ENCODE peak calls at places on chromosomes 4 and X, in five cellular contexts. One of them, this sample, is unnamed.

GRCh38 chr4:127778102-127778501 is 4.0 kb upstream of the HSPA4L start:
- DNase-seq in transverse colon: no peak
- DNase-seq in endodermal cell: no peak
- DNase-seq in Karpas-422: no peak
- DNase-seq in heart right ventricle: no peak
- DNase-seq in this sample: no peak

GRCh38 chr4:26410385-26411293 is 79.6 kb downstream of the CCKAR start:
- DNase-seq in transverse colon: no peak
- DNase-seq in endodermal cell: no peak
- DNase-seq in Karpas-422: peak; percentile 83
- DNase-seq in heart right ventricle: peak; percentile 63
- DNase-seq in this sample: peak; percentile 84

GRCh38 chrX:97397371-97397770 is 513.7 kb downstream of the RPA4 start:
- DNase-seq in transverse colon: no peak
- DNase-seq in endodermal cell: no peak
- DNase-seq in Karpas-422: no peak
- DNase-seq in heart right ventricle: no peak
- DNase-seq in this sample: no peak

GRCh38 chr4:90207887-90208454 is 80.8 kb downstream of the CCSER1 start:
- DNase-seq in transverse colon: no peak
- DNase-seq in endodermal cell: no peak
- DNase-seq in Karpas-422: no peak
- DNase-seq in heart right ventricle: no peak
- DNase-seq in this sample: no peak

GRCh38 chr4:150982557-150983233 is 32.4 kb downstream of the LRBA start:
- DNase-seq in transverse colon: no peak
- DNase-seq in endodermal cell: no peak
- DNase-seq in Karpas-422: no peak
- DNase-seq in heart right ventricle: no peak
- DNase-seq in this sample: no peak

GRCh38 chr4:174496631-174497442 is 25.5 kb downstream of the HPGD start:
- DNase-seq in transverse colon: peak; percentile 81
- DNase-seq in endodermal cell: no peak
- DNase-seq in Karpas-422: no peak
- DNase-seq in heart right ventricle: no peak
- DNase-seq in this sample: no peak

GRCh38 chrX:63581390-63581789 is 203.6 kb downstream of the ARHGEF9 start:
- DNase-seq in transverse colon: no peak
- DNase-seq in endodermal cell: peak; percentile 83
- DNase-seq in Karpas-422: no peak
- DNase-seq in heart right ventricle: no peak
- DNase-seq in this sample: no peak

GRCh38 chrX:133254666-133255065 is 36.5 kb upstream of the TFDP3 start:
- DNase-seq in transverse colon: no peak
- DNase-seq in endodermal cell: no peak
- DNase-seq in Karpas-422: no peak
- DNase-seq in heart right ventricle: no peak
- DNase-seq in this sample: no peak

GRCh38 chrX:17547658-17548057 is 172.7 kb downstream of the NHS start:
- DNase-seq in transverse colon: peak; percentile 64
- DNase-seq in endodermal cell: no peak
- DNase-seq in Karpas-422: no peak
- DNase-seq in heart right ventricle: peak; percentile 8
- DNase-seq in this sample: peak; percentile 82

GRCh38 chrX:1491851-1492349 is 39.2 kb upstream of the ASMTL start:
- DNase-seq in transverse colon: no peak
- DNase-seq in endodermal cell: peak; percentile 90
- DNase-seq in Karpas-422: peak; percentile 97
- DNase-seq in heart right ventricle: no peak
- DNase-seq in this sample: peak; percentile 44

GRCh38 chrX:10133980-10134676 is 22.6 kb upstream of the CLCN4 start:
- DNase-seq in transverse colon: no peak
- DNase-seq in endodermal cell: no peak
- DNase-seq in Karpas-422: no peak
- DNase-seq in heart right ventricle: no peak
- DNase-seq in this sample: no peak
- H3K36me3 ChIP-seq in transverse colon: no peaks in the 10 kb centered on the region
- H3K36me3 ChIP-seq in endodermal cell: peaks cover 8% of the 10 kb centered on the region
- H3K36me3 ChIP-seq in Karpas-422: no peaks in the 10 kb centered on the region
- H3K36me3 ChIP-seq in heart right ventricle: no peaks in the 10 kb centered on the region
- H3K36me3 ChIP-seq in this sample: no peaks in the 10 kb centered on the region

GRCh38 chr4:40143926-40144508 is 52.8 kb upstream of the RHOH start:
- DNase-seq in transverse colon: no peak
- DNase-seq in endodermal cell: no peak
- DNase-seq in Karpas-422: no peak
- DNase-seq in heart right ventricle: no peak
- DNase-seq in this sample: no peak

GRCh38 chr4:40150932-40151331 is 45.9 kb upstream of the RHOH start:
- DNase-seq in transverse colon: no peak
- DNase-seq in endodermal cell: no peak
- DNase-seq in Karpas-422: no peak
- DNase-seq in heart right ventricle: no peak
- DNase-seq in this sample: no peak

GRCh38 chr4:40152642-40153041 is 44.2 kb upstream of the RHOH start:
- DNase-seq in transverse colon: no peak
- DNase-seq in endodermal cell: no peak
- DNase-seq in Karpas-422: no peak
- DNase-seq in heart right ventricle: no peak
- DNase-seq in this sample: no peak

GRCh38 chr4:40149960-40150385 is 46.9 kb upstream of the RHOH start:
- DNase-seq in transverse colon: peak; percentile 68
- DNase-seq in endodermal cell: peak; percentile 87
- DNase-seq in Karpas-422: peak; percentile 94
- DNase-seq in heart right ventricle: peak; percentile 64
- DNase-seq in this sample: peak; percentile 58
- H3K27ac ChIP-seq in transverse colon: no peak overlapping the region
- H3K27ac ChIP-seq in endodermal cell: no peak overlapping the region
- H3K27ac ChIP-seq in Karpas-422: no peak overlapping the region
- H3K27ac ChIP-seq in heart right ventricle: no peak overlapping the region
- H3K27ac ChIP-seq in this sample: no peak overlapping the region

GRCh38 chrX:71464968-71465367 is 67.9 kb upstream of the OGT start:
- DNase-seq in transverse colon: no peak
- DNase-seq in endodermal cell: no peak
- DNase-seq in Karpas-422: no peak
- DNase-seq in heart right ventricle: no peak
- DNase-seq in this sample: no peak
- H3K36me3 ChIP-seq in transverse colon: peaks cover 13% of the 10 kb centered on the region
- H3K36me3 ChIP-seq in endodermal cell: peaks cover 49% of the 10 kb centered on the region
- H3K36me3 ChIP-seq in Karpas-422: peaks cover 18% of the 10 kb centered on the region
- H3K36me3 ChIP-seq in heart right ventricle: peaks cover 13% of the 10 kb centered on the region
- H3K36me3 ChIP-seq in this sample: peaks cover 56% of the 10 kb centered on the region

DNA sequence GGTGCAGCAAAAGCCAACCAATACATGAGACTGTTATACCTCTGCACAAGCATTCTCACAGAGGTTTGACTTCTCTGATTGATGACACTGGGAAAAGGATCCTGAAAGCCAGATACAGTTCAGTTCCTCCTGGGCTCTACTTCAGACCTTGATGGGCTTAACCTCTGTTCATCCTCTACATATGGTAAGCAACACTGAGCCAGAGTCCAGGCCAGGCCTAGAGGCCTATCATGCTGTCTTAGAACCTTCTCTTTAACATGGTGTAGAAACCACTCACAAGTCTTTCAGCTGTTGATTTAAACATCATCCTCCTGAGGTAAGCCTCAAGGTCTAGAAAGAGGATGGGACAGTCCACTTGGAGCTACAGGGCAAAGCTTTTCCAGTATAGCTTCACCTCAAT is 9.2 kb downstream of the MAD2L1 start:
- DNase-seq in transverse colon: no peak
- DNase-seq in endodermal cell: no peak
- DNase-seq in Karpas-422: peak; percentile 51
- DNase-seq in heart right ventricle: no peak
- DNase-seq in this sample: no peak
- H3K27ac ChIP-seq in transverse colon: no peak overlapping the region
- H3K27ac ChIP-seq in endodermal cell: no peak overlapping the region
- H3K27ac ChIP-seq in Karpas-422: no peak overlapping the region
- H3K27ac ChIP-seq in heart right ventricle: no peak overlapping the region
- H3K27ac ChIP-seq in this sample: no peak overlapping the region

GRCh38 chr4:114103908-114104307 is 124.5 kb upstream of the ARSJ start:
- DNase-seq in transverse colon: no peak
- DNase-seq in endodermal cell: no peak
- DNase-seq in Karpas-422: no peak
- DNase-seq in heart right ventricle: no peak
- DNase-seq in this sample: no peak

GRCh38 chr4:114100288-114101031 is 121.0 kb upstream of the ARSJ start:
- DNase-seq in transverse colon: no peak
- DNase-seq in endodermal cell: no peak
- DNase-seq in Karpas-422: no peak
- DNase-seq in heart right ventricle: no peak
- DNase-seq in this sample: no peak
- H3K36me3 ChIP-seq in transverse colon: no peaks in the 10 kb centered on the region
- H3K36me3 ChIP-seq in endodermal cell: no peaks in the 10 kb centered on the region
- H3K36me3 ChIP-seq in Karpas-422: no peaks in the 10 kb centered on the region
- H3K36me3 ChIP-seq in heart right ventricle: no peaks in the 10 kb centered on the region
- H3K36me3 ChIP-seq in this sample: no peaks in the 10 kb centered on the region

DNA sequence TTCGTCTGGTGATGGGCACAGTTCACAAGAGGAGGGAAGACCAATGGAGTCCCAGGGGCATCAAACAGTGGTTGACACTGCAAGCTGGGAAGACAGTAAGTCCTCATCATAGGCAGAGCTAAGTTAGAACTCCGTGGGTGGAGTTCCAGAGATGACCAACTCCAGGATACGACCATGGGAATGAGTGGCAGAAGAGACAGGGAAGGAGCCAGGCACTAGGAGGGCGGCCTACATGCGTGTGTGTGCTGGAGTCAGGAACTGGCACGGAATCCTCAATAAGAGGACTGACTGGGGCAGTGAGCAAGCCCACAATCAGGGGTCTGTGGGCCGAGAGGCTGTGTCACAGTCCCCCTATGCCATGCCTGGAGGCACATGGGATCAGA is 30.4 kb upstream of the IRAK1 start:
- DNase-seq in transverse colon: no peak
- DNase-seq in endodermal cell: no peak
- DNase-seq in Karpas-422: no peak
- DNase-seq in heart right ventricle: no peak
- DNase-seq in this sample: no peak
- H3K27ac ChIP-seq in transverse colon: peak overlapping the region; percentile 24
- H3K27ac ChIP-seq in endodermal cell: no peak overlapping the region
- H3K27ac ChIP-seq in Karpas-422: no peak overlapping the region
- H3K27ac ChIP-seq in heart right ventricle: no peak overlapping the region
- H3K27ac ChIP-seq in this sample: no peak overlapping the region

DNA sequence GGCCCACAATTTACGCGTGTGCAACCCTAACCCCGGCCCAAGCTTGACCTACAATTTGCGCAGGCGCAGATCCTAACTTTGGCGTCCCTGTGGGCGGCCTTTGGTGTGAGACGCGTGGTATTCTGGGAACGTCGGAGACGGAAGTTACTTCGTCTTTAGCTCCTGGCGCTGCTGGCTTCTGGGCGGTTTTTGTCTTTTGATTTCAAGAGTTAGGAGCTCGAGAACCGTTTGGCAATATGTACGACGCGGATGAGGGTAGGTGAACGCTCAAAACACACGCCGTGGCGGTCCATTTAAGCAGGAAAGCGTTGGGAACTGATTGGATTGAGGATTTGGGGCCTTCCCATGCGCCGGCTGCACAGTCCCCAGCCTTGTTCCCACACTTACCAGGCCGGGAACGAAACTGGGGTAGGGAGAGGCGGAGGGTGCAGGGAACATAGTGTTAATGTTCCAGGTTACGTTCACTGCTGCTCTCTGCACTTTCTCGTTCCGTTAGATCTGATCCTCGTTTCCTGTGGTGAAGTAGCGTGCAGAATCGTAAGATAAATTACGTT is at the start of gene POLR2B:
- DNase-seq in transverse colon: peak; percentile 96
- DNase-seq in endodermal cell: peak; percentile 99
- DNase-seq in Karpas-422: peak; percentile 99
- DNase-seq in heart right ventricle: peak; percentile 96
- DNase-seq in this sample: peak; percentile 98
- H3K36me3 ChIP-seq in transverse colon: peaks cover 4% of the 10 kb centered on the region
- H3K36me3 ChIP-seq in endodermal cell: peaks cover 15% of the 10 kb centered on the region
- H3K36me3 ChIP-seq in Karpas-422: peaks cover 33% of the 10 kb centered on the region
- H3K36me3 ChIP-seq in heart right ventricle: peaks cover 2% of the 10 kb centered on the region
- H3K36me3 ChIP-seq in this sample: peaks cover 9% of the 10 kb centered on the region

GRCh38 chr4:182717788-182718583 is 199.2 kb downstream of the DCTD start:
- DNase-seq in transverse colon: no peak
- DNase-seq in endodermal cell: no peak
- DNase-seq in Karpas-422: no peak
- DNase-seq in heart right ventricle: no peak
- DNase-seq in this sample: no peak
- H3K27ac ChIP-seq in transverse colon: no peak overlapping the region
- H3K27ac ChIP-seq in endodermal cell: no peak overlapping the region
- H3K27ac ChIP-seq in Karpas-422: no peak overlapping the region
- H3K27ac ChIP-seq in heart right ventricle: no peak overlapping the region
- H3K27ac ChIP-seq in this sample: no peak overlapping the region

GRCh38 chr4:141121768-141122415 is 11.4 kb downstream of the RNF150 start:
- DNase-seq in transverse colon: no peak
- DNase-seq in endodermal cell: peak; percentile 43
- DNase-seq in Karpas-422: no peak
- DNase-seq in heart right ventricle: no peak
- DNase-seq in this sample: no peak
- H3K36me3 ChIP-seq in transverse colon: no peaks in the 10 kb centered on the region
- H3K36me3 ChIP-seq in endodermal cell: no peaks in the 10 kb centered on the region
- H3K36me3 ChIP-seq in Karpas-422: no peaks in the 10 kb centered on the region
- H3K36me3 ChIP-seq in heart right ventricle: no peaks in the 10 kb centered on the region
- H3K36me3 ChIP-seq in this sample: peaks cover 3% of the 10 kb centered on the region

DNA sequence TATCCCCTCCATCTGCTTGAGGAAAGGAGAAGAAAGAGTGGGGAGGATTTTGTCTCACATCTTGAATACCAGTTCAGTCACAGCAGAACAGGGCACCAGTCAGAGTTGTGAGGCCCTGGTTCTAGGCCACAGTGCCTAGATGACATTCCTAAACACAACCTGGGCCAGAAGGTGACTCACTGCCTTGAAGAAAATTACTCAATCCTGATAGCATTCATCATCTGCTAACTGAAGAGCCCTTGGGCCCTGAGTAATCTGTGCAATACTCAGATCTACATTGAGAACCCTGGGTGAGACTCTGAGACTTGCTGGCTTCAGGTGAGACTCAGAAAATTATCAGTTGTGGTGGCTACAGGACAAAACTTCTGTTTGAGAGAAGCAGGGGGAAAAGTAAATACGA is 20.5 kb upstream of the PRR32 start:
- DNase-seq in transverse colon: no peak
- DNase-seq in endodermal cell: no peak
- DNase-seq in Karpas-422: no peak
- DNase-seq in heart right ventricle: no peak
- DNase-seq in this sample: no peak
- H3K27ac ChIP-seq in transverse colon: no peak overlapping the region
- H3K27ac ChIP-seq in endodermal cell: no peak overlapping the region
- H3K27ac ChIP-seq in Karpas-422: no peak overlapping the region
- H3K27ac ChIP-seq in heart right ventricle: no peak overlapping the region
- H3K27ac ChIP-seq in this sample: no peak overlapping the region